ENCODE peak calls at places on chromosome 6, in seven cellular contexts. E, W, G, Y, N, R and H are unnamed samples.

GRCh38 chr6:154463573-154464419 is 46.7 kb downstream of the CNKSR3 start:
- DNase-seq in E (no peak), W (no peak), G (no peak), Y (no peak), N (no peak), R (no peak), H (no peak)

GRCh38 chr6:135517527-135517926 is 20.0 kb upstream of the AHI1 start:
- DNase-seq in E (no peak), W (no peak), G (no peak), Y (no peak), N (no peak), R (no peak), H (no peak)

GRCh38 chr6:100001915-100002388 is 7.9 kb upstream of the MCHR2 start:
- DNase-seq in E (peak; percentile 74), W (no peak), G (peak; percentile 25), Y (peak; percentile 15), N (no peak), R (peak; percentile 31), H (peak; percentile 37)

GRCh38 chr6:157822221-157823000 is 635 bp upstream of the SNX9 start:
- DNase-seq in E (peak; percentile 44), W (no peak), G (no peak), Y (peak; percentile 16), N (peak; percentile 28), R (peak; percentile 33), H (peak; percentile 62)

GRCh38 chr6:139019722-139020121 is 8.8 kb upstream of the ABRACL start:
- DNase-seq in E (no peak), W (no peak), G (no peak), Y (no peak), N (no peak), R (no peak), H (no peak)

GRCh38 chr6:28211840-28212509 is 13.1 kb upstream of the ZSCAN9 start:
- DNase-seq in E (no peak), W (no peak), G (no peak), Y (no peak), N (no peak), R (no peak), H (no peak)

GRCh38 chr6:14930366-14930989 is 315.4 kb upstream of the JARID2 start:
- DNase-seq in E (no peak), W (no peak), G (no peak), Y (no peak), N (no peak), R (no peak), H (no peak)

GRCh38 chr6:128121190-128121589 is 220.3 kb upstream of the THEMIS start:
- DNase-seq in E (no peak), W (no peak), G (no peak), Y (no peak), N (no peak), R (no peak), H (no peak)

GRCh38 chr6:155417454-155417853 is 38.2 kb downstream of the NOX3 start:
- DNase-seq in E (no peak), W (no peak), G (no peak), Y (no peak), N (no peak), R (no peak), H (no peak)

GRCh38 chr6:56683882-56684281 is 41.2 kb upstream of the DST start:
- DNase-seq in E (peak; percentile 72), W (peak; percentile 34), G (no peak), Y (no peak), N (no peak), R (peak; percentile 49), H (no peak)

GRCh38 chr6:158072083-158072721 is 90.5 kb downstream of the SYNJ2 start:
- DNase-seq in E (peak; percentile 83), W (no peak), G (peak; percentile 62), Y (peak; percentile 28), N (peak; percentile 69), R (peak; percentile 75), H (peak; percentile 81)

GRCh38 chr6:97009781-97010492 is 85.4 kb downstream of the KLHL32 start:
- DNase-seq in E (no peak), W (no peak), G (no peak), Y (no peak), N (no peak), R (no peak), H (no peak)

GRCh38 chr6:97019315-97019714 is 94.8 kb downstream of the KLHL32 start:
- DNase-seq in E (no peak), W (no peak), G (no peak), Y (no peak), N (no peak), R (no peak), H (no peak)

DNA sequence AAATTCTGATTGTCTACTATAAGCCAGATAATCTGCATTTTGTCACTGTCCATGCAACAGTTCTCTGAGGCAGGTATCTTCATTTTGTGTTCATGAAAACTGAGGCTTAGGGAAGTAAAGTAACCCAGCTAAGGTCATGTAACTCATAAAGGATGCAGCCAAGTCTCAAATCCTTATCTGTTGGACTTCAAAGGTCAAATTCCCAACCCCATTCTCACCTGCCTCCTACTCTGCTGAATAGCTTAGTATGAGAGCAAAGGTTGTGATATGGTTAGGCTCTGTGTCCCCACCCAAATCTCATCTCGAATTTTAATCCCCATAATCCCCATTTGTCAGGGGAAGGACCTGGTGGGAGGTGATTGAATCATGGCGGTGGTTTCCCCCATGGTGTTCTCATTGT is 90.1 kb downstream of the KLHL32 start:
- DNase-seq in E (no peak), W (no peak), G (no peak), Y (no peak), N (no peak), R (no peak), H (no peak)
- H3K4me3 ChIP-seq in E (no peak overlapping the region), W (no peak overlapping the region), G (no peak overlapping the region), Y (no peak overlapping the region), N (no peak overlapping the region), R (no peak overlapping the region), H (no peak overlapping the region)

GRCh38 chr6:167695831-167696230 is 130.9 kb upstream of the AFDN start:
- DNase-seq in E (no peak), W (no peak), G (no peak), Y (no peak), N (no peak), R (no peak), H (no peak)

GRCh38 chr6:167697316-167697715 is 129.4 kb upstream of the AFDN start:
- DNase-seq in E (peak; percentile 56), W (no peak), G (no peak), Y (no peak), N (no peak), R (no peak), H (no peak)

GRCh38 chr6:167698540-167698939 is 128.2 kb upstream of the AFDN start:
- DNase-seq in E (no peak), W (no peak), G (no peak), Y (no peak), N (no peak), R (no peak), H (no peak)

GRCh38 chr6:167699141-167700036 is 127.3 kb upstream of the AFDN start:
- DNase-seq in E (peak; percentile 71), W (no peak), G (peak; percentile 50), Y (no peak), N (peak; percentile 44), R (peak; percentile 89), H (peak; percentile 70)

GRCh38 chr6:167696261-167696660 is 130.4 kb upstream of the AFDN start:
- DNase-seq in E (no peak), W (no peak), G (no peak), Y (no peak), N (no peak), R (no peak), H (no peak)
- H3K9me3 ChIP-seq in E (no peaks in the 10 kb centered on the region), W (no peaks in the 10 kb centered on the region), G (no peaks in the 10 kb centered on the region), Y (no peaks in the 10 kb centered on the region), N (no peaks in the 10 kb centered on the region), R (no peaks in the 10 kb centered on the region), H (no peaks in the 10 kb centered on the region)

GRCh38 chr6:44397424-44398169 is 10.1 kb downstream of the CDC5L start:
- DNase-seq in E (no peak), W (no peak), G (no peak), Y (no peak), N (no peak), R (no peak), H (no peak)
- H3K4me3 ChIP-seq in E (no peak overlapping the region), W (no peak overlapping the region), G (no peak overlapping the region), Y (no peak overlapping the region), N (no peak overlapping the region), R (no peak overlapping the region), H (no peak overlapping the region)

GRCh38 chr6:9675122-9675521 is 739.8 kb downstream of the TFAP2A start:
- DNase-seq in E (no peak), W (no peak), G (no peak), Y (no peak), N (no peak), R (no peak), H (no peak)
- H3K9me3 ChIP-seq in E (no peaks in the 10 kb centered on the region), W (no peaks in the 10 kb centered on the region), G (no peaks in the 10 kb centered on the region), Y (no peaks in the 10 kb centered on the region), N (no peaks in the 10 kb centered on the region), R (no peaks in the 10 kb centered on the region), H (no peaks in the 10 kb centered on the region)

GRCh38 chr6:63807056-63807455 is 171.5 kb downstream of the PHF3 start:
- DNase-seq in E (no peak), W (no peak), G (no peak), Y (no peak), N (no peak), R (no peak), H (no peak)

GRCh38 chr6:63808576-63808975 is 173.0 kb downstream of the PHF3 start:
- DNase-seq in E (no peak), W (no peak), G (no peak), Y (no peak), N (no peak), R (no peak), H (no peak)

GRCh38 chr6:63805808-63806572 is 170.4 kb downstream of the PHF3 start:
- DNase-seq in E (peak; percentile 83), W (no peak), G (peak; percentile 45), Y (no peak), N (no peak), R (no peak), H (no peak)

GRCh38 chr6:63805345-63805744 is 169.7 kb downstream of the PHF3 start:
- DNase-seq in E (no peak), W (no peak), G (no peak), Y (no peak), N (no peak), R (no peak), H (no peak)

DNA sequence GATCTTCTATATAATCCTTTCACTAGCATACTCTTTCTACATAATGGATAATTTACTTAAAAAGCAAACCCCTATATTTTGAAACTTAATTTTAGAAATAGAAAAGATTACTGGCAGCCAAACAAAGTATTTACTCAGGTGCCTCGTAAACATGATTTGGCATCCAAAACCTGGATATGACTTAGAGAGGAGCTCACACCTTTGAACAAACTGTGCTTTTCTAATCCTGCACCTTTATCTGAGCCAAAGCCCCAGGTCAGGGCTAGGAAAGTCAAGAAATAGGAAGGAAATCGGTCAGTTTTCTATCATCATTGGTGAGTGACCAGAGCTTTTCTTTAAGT is 170.9 kb downstream of the PHF3 start:
- DNase-seq in E (no peak), W (no peak), G (no peak), Y (no peak), N (no peak), R (no peak), H (no peak)
- H3K4me3 ChIP-seq in E (no peak overlapping the region), W (no peak overlapping the region), G (no peak overlapping the region), Y (no peak overlapping the region), N (no peak overlapping the region), R (no peak overlapping the region), H (no peak overlapping the region)

GRCh38 chr6:107679457-107679856 is 144.7 kb downstream of the SCML4 start:
- DNase-seq in E (peak; percentile 78), W (no peak), G (no peak), Y (no peak), N (peak; percentile 57), R (peak; percentile 69), H (no peak)
- H3K9me3 ChIP-seq in E (no peaks in the 10 kb centered on the region), W (no peaks in the 10 kb centered on the region), G (no peaks in the 10 kb centered on the region), Y (no peaks in the 10 kb centered on the region), N (no peaks in the 10 kb centered on the region), R (no peaks in the 10 kb centered on the region), H (no peaks in the 10 kb centered on the region)